ENCODE peak calls at places on chromosomes 1 and 21, in six cellular contexts. C is GM12891, A is HepG2, W is K562, K is H1, N is GM12878. F is an unnamed sample.

GRCh38 chr1:24695202-24695974 is 49.9 kb upstream of the CLIC4 start:
- DNase-seq in N (no peak), W (peak; percentile 61), K (no peak), A (no peak), C (no peak), F (no peak)

GRCh38 chr1:175477248-175477647 is 266.1 kb downstream of the TNR start:
- DNase-seq in K (no peak), N (no peak), A (no peak), W (no peak), C (no peak), F (no peak)

GRCh38 chr1:79079770-79080169 is 73.2 kb upstream of the ADGRL4 start:
- DNase-seq in A (no peak), C (no peak), N (no peak), W (no peak), K (no peak), F (no peak)

GRCh38 chr21:33383056-33383888 is 19.9 kb upstream of the IFNGR2 start:
- DNase-seq in K (no peak), C (no peak), A (peak; percentile 91), W (peak; percentile 45), N (peak; percentile 98), F (peak; percentile 45)

GRCh38 chr1:98459471-98459870 is 202.1 kb upstream of the SNX7 start:
- DNase-seq in C (no peak), K (no peak), A (no peak), N (no peak), W (no peak), F (no peak)

GRCh38 chr1:65881070-65881594 is 88.4 kb downstream of the PDE4B start:
- DNase-seq in C (no peak), K (no peak), A (no peak), W (no peak), N (no peak), F (no peak)

GRCh38 chr21:21232320-21232719 is 234.1 kb downstream of the NCAM2 start:
- DNase-seq in C (no peak), N (no peak), A (no peak), K (no peak), W (no peak), F (no peak)

GRCh38 chr1:221161571-221162041 is 282.4 kb downstream of the HLX start:
- DNase-seq in W (no peak), K (no peak), A (no peak), C (no peak), N (no peak), F (no peak)

GRCh38 chr1:182397653-182398388 is 2.6 kb downstream of the TEDDM1 start:
- DNase-seq in W (no peak), K (no peak), A (no peak), C (no peak), N (no peak), F (no peak)

GRCh38 chr1:15064217-15064929 is 89.2 kb upstream of the TMEM51 start:
- DNase-seq in C (no peak), W (no peak), K (no peak), A (no peak), N (no peak), F (no peak)

GRCh38 chr21:38753114-38754100 is 52.3 kb upstream of the ETS2 start:
- DNase-seq in W (no peak), N (no peak), A (no peak), K (no peak), C (no peak), F (no peak)

GRCh38 chr1:17356387-17356992 is 15.5 kb upstream of the PADI6 start:
- DNase-seq in K (no peak), N (no peak), W (no peak), A (no peak), C (no peak), F (no peak)

GRCh38 chr1:155106862-155107261 is 20.8 kb upstream of the EFNA1 start:
- DNase-seq in W (no peak), K (no peak), A (no peak), C (no peak), N (no peak), F (no peak)

DNA sequence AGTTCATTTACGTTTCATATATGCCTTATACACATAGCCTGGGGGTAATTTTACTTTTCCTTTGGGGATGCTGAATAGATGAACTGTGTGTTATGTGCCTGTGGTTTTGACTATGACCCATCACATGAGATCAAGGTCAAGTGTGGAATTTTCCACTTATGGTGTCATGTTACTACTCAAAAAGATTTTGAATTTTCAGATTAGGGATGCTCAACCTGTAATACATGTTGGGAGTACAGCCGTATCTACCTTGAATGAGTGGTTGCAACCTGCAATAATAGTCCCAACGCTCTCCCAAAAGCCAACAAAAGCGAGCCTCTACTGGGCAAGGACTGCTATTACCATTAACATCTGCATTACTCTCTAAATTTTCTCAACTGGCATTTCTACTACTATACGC is 68.5 kb upstream of the SDC3 start:
- DNase-seq in W (no peak), N (no peak), K (no peak), A (peak; percentile 27), C (no peak), F (no peak)
- TF ChIP-seq TAF1 in W (no peak), N (no peak), K (no peak), A (no peak), C (no peak), F (no peak)

GRCh38 chr21:42108554-42108885 is 37.4 kb downstream of the UMODL1 start:
- DNase-seq in W (no peak), A (no peak), K (no peak), C (no peak), N (no peak), F (no peak)
- TF ChIP-seq POLR2AphosphoS5 in W (no peak), A (no peak), K (no peak), C (no peak), N (no peak), F (no peak)

GRCh38 chr1:151455966-151456365 is 3.3 kb downstream of the POGZ start:
- DNase-seq in C (no peak), A (no peak), K (no peak), W (no peak), N (no peak), F (no peak)

GRCh38 chr1:151457911-151458882 is 1.1 kb downstream of the POGZ start:
- DNase-seq in K (peak; percentile 56), A (peak; percentile 58), C (peak; percentile 46), W (peak; percentile 86), N (peak; percentile 37), F (peak; percentile 57)

GRCh38 chr1:151458936-151459330 is 361 bp downstream of the POGZ start:
- DNase-seq in C (peak; percentile 57), A (peak; percentile 41), K (peak; percentile 72), N (no peak), W (peak; percentile 90), F (no peak)

GRCh38 chr1:151461694-151462093 is 2.4 kb upstream of the POGZ start:
- DNase-seq in A (no peak), N (no peak), C (no peak), W (no peak), K (no peak), F (no peak)

GRCh38 chr1:151459331-151460046 is at the start of gene POGZ:
- DNase-seq in K (peak; percentile 94), A (peak; percentile 83), W (peak; percentile 95), N (peak; percentile 72), C (peak; percentile 88), F (peak; percentile 87)
- TF ChIP-seq POLR2A in K (peak; percentile 72), A (peak; percentile 59), W (no peak), N (peak; percentile 83), C (no peak), F (peak; percentile 63)

GRCh38 chr1:36752891-36753361 is 270.2 kb upstream of the CSF3R start:
- DNase-seq in W (no peak), C (no peak), A (peak; percentile 12), K (no peak), N (no peak), F (no peak)

GRCh38 chr1:36754366-36754765 is 271.7 kb upstream of the CSF3R start:
- DNase-seq in N (no peak), K (no peak), C (no peak), A (no peak), W (no peak), F (no peak)

GRCh38 chr1:36753451-36753850 is 270.7 kb upstream of the CSF3R start:
- DNase-seq in C (no peak), A (no peak), K (no peak), W (no peak), N (no peak), F (no peak)

GRCh38 chr1:36752431-36752830 is 269.7 kb upstream of the CSF3R start:
- DNase-seq in N (no peak), K (no peak), W (no peak), C (no peak), A (no peak), F (no peak)

GRCh38 chr1:36755313-36756230 is 272.9 kb upstream of the CSF3R start:
- DNase-seq in N (no peak), K (no peak), C (no peak), W (no peak), A (no peak), F (no peak)
- TF ChIP-seq TAF1 in N (no peak), K (no peak), C (no peak), W (no peak), A (no peak), F (no peak)

GRCh38 chr1:35756064-35756463 is 13.7 kb downstream of the CLSPN start:
- DNase-seq in K (no peak), N (no peak), W (no peak), C (no peak), A (no peak), F (no peak)

GRCh38 chr1:35748326-35748725 is 21.5 kb downstream of the CLSPN start:
- DNase-seq in K (no peak), A (no peak), C (no peak), W (no peak), N (no peak), F (no peak)

DNA sequence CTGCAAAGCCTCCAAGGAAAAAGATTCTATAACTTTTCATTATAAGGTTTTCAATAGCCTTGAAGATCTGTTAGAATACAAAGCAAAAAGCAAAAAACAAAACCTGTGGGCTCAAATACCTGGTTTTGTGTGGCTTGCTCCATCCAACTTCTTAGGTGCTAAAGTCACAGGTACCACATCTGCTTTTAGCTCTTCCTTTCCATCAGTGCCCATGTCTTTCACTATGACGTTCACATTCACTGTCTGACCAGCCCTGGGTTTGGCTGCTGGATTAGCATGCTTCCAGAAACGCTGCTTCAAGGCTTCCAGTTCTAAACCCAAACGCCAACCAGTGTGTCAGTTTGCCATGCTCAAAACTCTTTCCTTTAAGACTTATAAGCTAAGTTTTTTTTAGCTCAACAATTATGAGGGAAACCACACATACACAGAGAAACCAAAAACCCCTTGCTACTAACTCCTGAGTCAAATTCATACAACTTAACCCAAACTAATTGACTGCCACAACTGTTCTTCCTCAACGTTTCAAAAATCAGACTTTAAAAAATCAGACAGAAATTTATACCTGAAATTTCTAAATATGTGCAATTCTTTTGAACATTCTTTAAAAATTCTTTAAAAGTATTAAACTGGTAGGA is 16.0 kb downstream of the CLSPN start:
- DNase-seq in N (no peak), W (no peak), A (no peak), K (no peak), C (no peak), F (no peak)
- TF ChIP-seq POLR2AphosphoS5 in N (no peak), W (no peak), A (no peak), K (no peak), C (no peak), F (no peak)